ENCODE peak calls at places on chromosomes 16 and 17, in seven cellular contexts. One of them, this sample, is unnamed.

GRCh38 chr16:20301840-20302239 is 25.5 kb downstream of the GP2 start:
- DNase-seq in tibial artery: no peak
- DNase-seq in ovary: no peak
- DNase-seq in MM.1S: no peak
- DNase-seq in kidney epithelial cell: no peak
- DNase-seq in brain microvascular endothelial cell: no peak
- DNase-seq in tibial nerve: no peak
- DNase-seq in this sample: no peak

GRCh38 chr17:77836557-77837041 is 121.9 kb upstream of the TNRC6C start:
- DNase-seq in tibial artery: peak; percentile 15
- DNase-seq in ovary: no peak
- DNase-seq in MM.1S: no peak
- DNase-seq in kidney epithelial cell: no peak
- DNase-seq in brain microvascular endothelial cell: no peak
- DNase-seq in tibial nerve: no peak
- DNase-seq in this sample: peak; percentile 43

GRCh38 chr17:69695646-69696045 is 281.1 kb downstream of the MAP2K6 start:
- DNase-seq in tibial artery: no peak
- DNase-seq in ovary: no peak
- DNase-seq in MM.1S: no peak
- DNase-seq in kidney epithelial cell: no peak
- DNase-seq in brain microvascular endothelial cell: no peak
- DNase-seq in tibial nerve: no peak
- DNase-seq in this sample: no peak

GRCh38 chr17:35716897-35717839 is 14.3 kb upstream of the RASL10B start:
- DNase-seq in tibial artery: no peak
- DNase-seq in ovary: peak; percentile 42
- DNase-seq in MM.1S: no peak
- DNase-seq in kidney epithelial cell: no peak
- DNase-seq in brain microvascular endothelial cell: no peak
- DNase-seq in tibial nerve: no peak
- DNase-seq in this sample: peak; percentile 32

GRCh38 chr17:63450551-63450950 is 4.4 kb upstream of the CYB561 start:
- DNase-seq in tibial artery: no peak
- DNase-seq in ovary: no peak
- DNase-seq in MM.1S: no peak
- DNase-seq in kidney epithelial cell: no peak
- DNase-seq in brain microvascular endothelial cell: no peak
- DNase-seq in tibial nerve: no peak
- DNase-seq in this sample: no peak

GRCh38 chr17:39641119-39641496 is 4.2 kb downstream of the STARD3 start:
- DNase-seq in tibial artery: no peak
- DNase-seq in ovary: no peak
- DNase-seq in MM.1S: no peak
- DNase-seq in kidney epithelial cell: no peak
- DNase-seq in brain microvascular endothelial cell: no peak
- DNase-seq in tibial nerve: no peak
- DNase-seq in this sample: no peak

GRCh38 chr16:81261049-81261648 is 22.7 kb downstream of the BCO1 start:
- DNase-seq in tibial artery: no peak
- DNase-seq in ovary: no peak
- DNase-seq in MM.1S: no peak
- DNase-seq in kidney epithelial cell: no peak
- DNase-seq in brain microvascular endothelial cell: no peak
- DNase-seq in tibial nerve: no peak
- DNase-seq in this sample: no peak

GRCh38 chr17:81035389-81036127 is 607 bp downstream of the BAIAP2 start:
- DNase-seq in tibial artery: no peak
- DNase-seq in ovary: no peak
- DNase-seq in MM.1S: no peak
- DNase-seq in kidney epithelial cell: no peak
- DNase-seq in brain microvascular endothelial cell: no peak
- DNase-seq in tibial nerve: no peak
- DNase-seq in this sample: peak; percentile 53

GRCh38 chr17:63286254-63286653 is 159.9 kb downstream of the CYB561 start:
- DNase-seq in tibial artery: no peak
- DNase-seq in ovary: no peak
- DNase-seq in MM.1S: no peak
- DNase-seq in kidney epithelial cell: no peak
- DNase-seq in brain microvascular endothelial cell: no peak
- DNase-seq in tibial nerve: no peak
- DNase-seq in this sample: no peak

GRCh38 chr17:76716146-76716833 is 5.5 kb upstream of the MXRA7 start:
- DNase-seq in tibial artery: peak; percentile 77
- DNase-seq in ovary: no peak
- DNase-seq in MM.1S: no peak
- DNase-seq in kidney epithelial cell: peak; percentile 85
- DNase-seq in brain microvascular endothelial cell: peak; percentile 99
- DNase-seq in tibial nerve: peak; percentile 17
- DNase-seq in this sample: no peak

GRCh38 chr16:75249441-75249840 is 2.0 kb downstream of the BCAR1 start:
- DNase-seq in tibial artery: no peak
- DNase-seq in ovary: no peak
- DNase-seq in MM.1S: no peak
- DNase-seq in kidney epithelial cell: no peak
- DNase-seq in brain microvascular endothelial cell: no peak
- DNase-seq in tibial nerve: no peak
- DNase-seq in this sample: no peak

GRCh38 chr17:78804777-78805176 is 22.7 kb upstream of the CYTH1 start:
- DNase-seq in tibial artery: no peak
- DNase-seq in ovary: no peak
- DNase-seq in MM.1S: no peak
- DNase-seq in kidney epithelial cell: no peak
- DNase-seq in brain microvascular endothelial cell: no peak
- DNase-seq in tibial nerve: no peak
- DNase-seq in this sample: no peak

GRCh38 chr17:80761421-80761871 is 216.8 kb downstream of the RPTOR start:
- DNase-seq in tibial artery: no peak
- DNase-seq in ovary: no peak
- DNase-seq in MM.1S: no peak
- DNase-seq in kidney epithelial cell: peak; percentile 57
- DNase-seq in brain microvascular endothelial cell: peak; percentile 61
- DNase-seq in tibial nerve: no peak
- DNase-seq in this sample: peak; percentile 61

GRCh38 chr16:27754788-27755690 is 205.1 kb downstream of the KATNIP start:
- DNase-seq in tibial artery: no peak
- DNase-seq in ovary: no peak
- DNase-seq in MM.1S: no peak
- DNase-seq in kidney epithelial cell: no peak
- DNase-seq in brain microvascular endothelial cell: no peak
- DNase-seq in tibial nerve: no peak
- DNase-seq in this sample: no peak

GRCh38 chr16:85386467-85387170 is 226.5 kb upstream of the GSE1 start:
- DNase-seq in tibial artery: peak; percentile 58
- DNase-seq in ovary: peak; percentile 5
- DNase-seq in MM.1S: no peak
- DNase-seq in kidney epithelial cell: no peak
- DNase-seq in brain microvascular endothelial cell: no peak
- DNase-seq in tibial nerve: peak; percentile 6
- DNase-seq in this sample: no peak

GRCh38 chr17:444879-445454 is 92.4 kb upstream of the RPH3AL start:
- DNase-seq in tibial artery: no peak
- DNase-seq in ovary: no peak
- DNase-seq in MM.1S: no peak
- DNase-seq in kidney epithelial cell: no peak
- DNase-seq in brain microvascular endothelial cell: no peak
- DNase-seq in tibial nerve: no peak
- DNase-seq in this sample: no peak

GRCh38 chr17:79888811-79889634 is 49.8 kb upstream of the CBX4 start:
- DNase-seq in tibial artery: peak; percentile 45
- DNase-seq in ovary: no peak
- DNase-seq in MM.1S: no peak
- DNase-seq in kidney epithelial cell: no peak
- DNase-seq in brain microvascular endothelial cell: peak; percentile 3
- DNase-seq in tibial nerve: no peak
- DNase-seq in this sample: no peak

GRCh38 chr17:7836596-7837374 is 2.8 kb downstream of the KDM6B start:
- DNase-seq in tibial artery: peak; percentile 95
- DNase-seq in ovary: peak; percentile 99
- DNase-seq in MM.1S: peak; percentile 58
- DNase-seq in kidney epithelial cell: peak; percentile 71
- DNase-seq in brain microvascular endothelial cell: peak; percentile 76
- DNase-seq in tibial nerve: peak; percentile 94
- DNase-seq in this sample: peak; percentile 96

GRCh38 chr17:78541488-78542237 is 35.5 kb downstream of the DNAH17 start:
- DNase-seq in tibial artery: no peak
- DNase-seq in ovary: no peak
- DNase-seq in MM.1S: no peak
- DNase-seq in kidney epithelial cell: no peak
- DNase-seq in brain microvascular endothelial cell: peak; percentile 37
- DNase-seq in tibial nerve: no peak
- DNase-seq in this sample: no peak

GRCh38 chr16:74226361-74226979 is 70.1 kb upstream of the PSMD7 start:
- DNase-seq in tibial artery: no peak
- DNase-seq in ovary: no peak
- DNase-seq in MM.1S: no peak
- DNase-seq in kidney epithelial cell: no peak
- DNase-seq in brain microvascular endothelial cell: no peak
- DNase-seq in tibial nerve: no peak
- DNase-seq in this sample: peak; percentile 36

GRCh38 chr16:80250376-80250775 is 290.4 kb upstream of the DYNLRB2 start:
- DNase-seq in tibial artery: no peak
- DNase-seq in ovary: no peak
- DNase-seq in MM.1S: no peak
- DNase-seq in kidney epithelial cell: no peak
- DNase-seq in brain microvascular endothelial cell: no peak
- DNase-seq in tibial nerve: no peak
- DNase-seq in this sample: no peak

GRCh38 chr17:9645858-9646555 is 690 bp downstream of the USP43 start:
- DNase-seq in tibial artery: no peak
- DNase-seq in ovary: no peak
- DNase-seq in MM.1S: no peak
- DNase-seq in kidney epithelial cell: no peak
- DNase-seq in brain microvascular endothelial cell: no peak
- DNase-seq in tibial nerve: no peak
- DNase-seq in this sample: peak; percentile 11

GRCh38 chr16:24041834-24042631 is 206.2 kb downstream of the PRKCB start:
- DNase-seq in tibial artery: no peak
- DNase-seq in ovary: no peak
- DNase-seq in MM.1S: peak; percentile 74
- DNase-seq in kidney epithelial cell: no peak
- DNase-seq in brain microvascular endothelial cell: peak; percentile 63
- DNase-seq in tibial nerve: no peak
- DNase-seq in this sample: peak; percentile 78

GRCh38 chr16:51167170-51167710 is 16.2 kb upstream of the SALL1 start:
- DNase-seq in tibial artery: no peak
- DNase-seq in ovary: no peak
- DNase-seq in MM.1S: no peak
- DNase-seq in kidney epithelial cell: no peak
- DNase-seq in brain microvascular endothelial cell: no peak
- DNase-seq in tibial nerve: no peak
- DNase-seq in this sample: no peak
- H3K27me3 ChIP-seq in tibial artery: peaks cover 12% of the 10 kb centered on the region
- H3K27me3 ChIP-seq in ovary: no peaks in the 10 kb centered on the region
- H3K27me3 ChIP-seq in MM.1S: no peaks in the 10 kb centered on the region
- H3K27me3 ChIP-seq in kidney epithelial cell: no peaks in the 10 kb centered on the region
- H3K27me3 ChIP-seq in brain microvascular endothelial cell: no peaks in the 10 kb centered on the region
- H3K27me3 ChIP-seq in tibial nerve: no peaks in the 10 kb centered on the region
- H3K27me3 ChIP-seq in this sample: no peaks in the 10 kb centered on the region

DNA sequence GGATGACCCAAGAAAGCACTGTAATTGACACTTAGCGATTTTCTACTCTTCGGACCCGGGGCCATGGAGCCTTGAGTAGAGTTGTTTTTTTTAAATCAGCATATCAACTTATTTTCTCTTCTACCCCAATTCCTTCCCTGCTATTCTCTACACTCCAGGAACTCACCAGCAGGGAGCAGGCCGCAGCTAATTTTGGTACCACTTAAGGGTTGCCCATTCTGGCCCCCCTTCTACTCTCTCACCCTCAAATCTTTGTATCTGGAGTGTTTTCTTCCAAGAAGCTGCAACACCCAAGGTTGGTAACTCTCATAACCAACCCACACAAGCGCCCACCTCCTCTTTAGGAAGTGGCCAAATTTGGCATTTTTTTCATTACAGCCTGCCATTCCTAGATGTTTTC is 5.5 kb upstream of the ERAL1 start:
- DNase-seq in tibial artery: no peak
- DNase-seq in ovary: no peak
- DNase-seq in MM.1S: no peak
- DNase-seq in kidney epithelial cell: no peak
- DNase-seq in brain microvascular endothelial cell: no peak
- DNase-seq in tibial nerve: no peak
- DNase-seq in this sample: peak; percentile 50
- TF ChIP-seq CTCF in tibial artery: no peak
- TF ChIP-seq CTCF in ovary: no peak
- TF ChIP-seq CTCF in MM.1S: no peak
- TF ChIP-seq CTCF in kidney epithelial cell: no peak
- TF ChIP-seq CTCF in brain microvascular endothelial cell: no peak
- TF ChIP-seq CTCF in tibial nerve: no peak
- TF ChIP-seq CTCF in this sample: peak; percentile 3

GRCh38 chr16:84268661-84269060 is 26.0 kb upstream of the WFDC1 start:
- DNase-seq in tibial artery: no peak
- DNase-seq in ovary: no peak
- DNase-seq in MM.1S: no peak
- DNase-seq in kidney epithelial cell: peak; percentile 44
- DNase-seq in brain microvascular endothelial cell: no peak
- DNase-seq in tibial nerve: no peak
- DNase-seq in this sample: no peak

GRCh38 chr16:84268231-84268630 is 26.4 kb upstream of the WFDC1 start:
- DNase-seq in tibial artery: no peak
- DNase-seq in ovary: no peak
- DNase-seq in MM.1S: no peak
- DNase-seq in kidney epithelial cell: no peak
- DNase-seq in brain microvascular endothelial cell: no peak
- DNase-seq in tibial nerve: no peak
- DNase-seq in this sample: no peak

GRCh38 chr16:84270071-84270470 is 24.6 kb upstream of the WFDC1 start:
- DNase-seq in tibial artery: no peak
- DNase-seq in ovary: no peak
- DNase-seq in MM.1S: no peak
- DNase-seq in kidney epithelial cell: no peak
- DNase-seq in brain microvascular endothelial cell: no peak
- DNase-seq in tibial nerve: no peak
- DNase-seq in this sample: no peak

GRCh38 chr16:84266451-84266850 is 26.6 kb upstream of the KCNG4 start:
- DNase-seq in tibial artery: no peak
- DNase-seq in ovary: no peak
- DNase-seq in MM.1S: peak; percentile 9
- DNase-seq in kidney epithelial cell: no peak
- DNase-seq in brain microvascular endothelial cell: peak; percentile 71
- DNase-seq in tibial nerve: no peak
- DNase-seq in this sample: peak; percentile 76

GRCh38 chr16:84267380-84267779 is 27.3 kb upstream of the WFDC1 start:
- DNase-seq in tibial artery: no peak
- DNase-seq in ovary: no peak
- DNase-seq in MM.1S: no peak
- DNase-seq in kidney epithelial cell: no peak
- DNase-seq in brain microvascular endothelial cell: no peak
- DNase-seq in tibial nerve: no peak
- DNase-seq in this sample: no peak
- H3K27me3 ChIP-seq in tibial artery: peaks cover 20% of the 10 kb centered on the region
- H3K27me3 ChIP-seq in ovary: no peaks in the 10 kb centered on the region
- H3K27me3 ChIP-seq in MM.1S: peaks cover 3% of the 10 kb centered on the region
- H3K27me3 ChIP-seq in kidney epithelial cell: peaks cover 10% of the 10 kb centered on the region
- H3K27me3 ChIP-seq in brain microvascular endothelial cell: no peaks in the 10 kb centered on the region
- H3K27me3 ChIP-seq in tibial nerve: no peaks in the 10 kb centered on the region
- H3K27me3 ChIP-seq in this sample: no peaks in the 10 kb centered on the region

DNA sequence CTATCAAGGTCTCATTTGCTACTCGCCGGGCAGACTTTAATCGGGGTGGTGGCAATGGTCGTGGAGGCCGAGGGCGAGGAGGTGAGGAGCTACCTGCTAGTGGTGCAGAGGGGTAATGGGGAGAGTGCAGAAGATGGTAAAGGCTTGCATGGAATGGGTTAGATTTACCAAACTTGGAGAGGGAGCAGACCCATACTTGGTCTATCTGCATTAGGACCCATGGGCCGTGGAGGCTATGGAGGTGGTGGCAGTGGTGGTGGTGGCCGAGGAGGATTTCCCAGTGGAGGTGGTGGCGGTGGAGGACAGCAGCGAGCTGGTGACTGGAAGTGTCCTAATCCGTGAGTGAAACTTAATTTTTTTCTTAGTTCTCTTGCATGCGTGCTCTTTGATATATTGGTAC is 10.1 kb downstream of the FUS start:
- DNase-seq in tibial artery: no peak
- DNase-seq in ovary: no peak
- DNase-seq in MM.1S: no peak
- DNase-seq in kidney epithelial cell: no peak
- DNase-seq in brain microvascular endothelial cell: no peak
- DNase-seq in tibial nerve: no peak
- DNase-seq in this sample: no peak
- TF ChIP-seq CTCF in tibial artery: no peak
- TF ChIP-seq CTCF in ovary: no peak
- TF ChIP-seq CTCF in MM.1S: no peak
- TF ChIP-seq CTCF in kidney epithelial cell: no peak
- TF ChIP-seq CTCF in brain microvascular endothelial cell: no peak
- TF ChIP-seq CTCF in tibial nerve: no peak
- TF ChIP-seq CTCF in this sample: no peak